ENCODE peak calls at places on chromosomes 16 and 17, in six cellular contexts. D, O, W, A, L and N are unnamed samples.

GRCh38 chr17:75631353-75631752 is 1.9 kb upstream of the SMIM5 start:
- DNase-seq in L (no peak), O (no peak), W (no peak), A (no peak), D (no peak), N (no peak)

GRCh38 chr17:79651751-79652150 is 40.9 kb upstream of the RBFOX3 start:
- DNase-seq in L (no peak), W (peak; percentile 13), D (no peak), A (no peak), O (peak; percentile 41), N (no peak)

GRCh38 chr16:56279132-56279531 is 87.8 kb downstream of the GNAO1 start:
- DNase-seq in W (no peak), A (peak; percentile 49), O (no peak), L (no peak), D (no peak), N (peak; percentile 19)

GRCh38 chr17:82019905-82020873 is 2.5 kb downstream of the CENPX start:
- DNase-seq in A (peak; percentile 79), O (peak; percentile 97), D (peak; percentile 47), L (peak; percentile 55), W (peak; percentile 76), N (peak; percentile 75)

GRCh38 chr16:2388875-2389433 is 40.3 kb upstream of the CCNF start:
- DNase-seq in A (no peak), D (no peak), L (no peak), O (no peak), W (peak; percentile 17), N (no peak)

GRCh38 chr16:78896280-78896679 is 704.3 kb downstream of the MAF start:
- DNase-seq in W (no peak), D (no peak), O (no peak), L (no peak), A (no peak), N (no peak)

GRCh38 chr16:1474796-1475551 is at the start of gene CLCN7:
- DNase-seq in L (peak; percentile 84), W (peak; percentile 93), D (peak; percentile 90), O (peak; percentile 94), A (peak; percentile 91), N (peak; percentile 85)

GRCh38 chr17:42791948-42792347 is 6.6 kb downstream of the COA3 start:
- DNase-seq in A (no peak), W (no peak), O (no peak), D (no peak), L (no peak), N (no peak)

GRCh38 chr17:79183221-79184158 is 108.9 kb downstream of the ENGASE start:
- DNase-seq in L (no peak), W (no peak), O (peak; percentile 94), A (peak; percentile 41), D (no peak), N (peak; percentile 29)

GRCh38 chr17:17729620-17730249 is 48.5 kb downstream of the RAI1 start:
- DNase-seq in L (peak; percentile 66), A (peak; percentile 70), D (no peak), O (peak; percentile 94), W (peak; percentile 61), N (peak; percentile 77)

GRCh38 chr16:49498241-49499017 is 124.8 kb downstream of the C16orf78 start:
- DNase-seq in A (no peak), L (no peak), W (no peak), D (no peak), O (no peak), N (no peak)

GRCh38 chr17:7636192-7636591 is 6.3 kb downstream of the SHBG start:
- DNase-seq in A (no peak), O (peak; percentile 52), D (no peak), W (no peak), L (no peak), N (no peak)

GRCh38 chr17:44049294-44050080 is 17.0 kb downstream of the LSM12 start:
- DNase-seq in O (no peak), L (no peak), A (no peak), W (no peak), D (no peak), N (no peak)

GRCh38 chr17:68356520-68356919 is 65.2 kb downstream of the ARSG start:
- DNase-seq in W (peak; percentile 23), L (peak; percentile 81), D (no peak), O (no peak), A (no peak), N (no peak)

GRCh38 chr16:66326995-66327513 is 39.4 kb upstream of the CDH5 start:
- DNase-seq in D (no peak), L (no peak), A (peak; percentile 62), W (peak; percentile 49), O (peak; percentile 67), N (peak; percentile 82)

GRCh38 chr17:37779554-37779953 is 34.7 kb upstream of the HNF1B start:
- DNase-seq in A (no peak), O (no peak), D (no peak), L (no peak), W (no peak), N (no peak)

GRCh38 chr17:30379303-30380105 is 777 bp downstream of the CPD start:
- DNase-seq in D (peak; percentile 25), A (no peak), W (peak; percentile 34), O (peak; percentile 77), L (peak; percentile 28), N (peak; percentile 32)

GRCh38 chr16:85612191-85612800 is 826 bp upstream of the GSE1 start:
- DNase-seq in D (peak; percentile 95), L (no peak), O (peak; percentile 84), W (peak; percentile 85), A (peak; percentile 91), N (peak; percentile 92)

GRCh38 chr17:33942414-33942813 is 312.7 kb upstream of the CCL2 start:
- DNase-seq in L (no peak), O (no peak), W (no peak), A (peak; percentile 17), D (no peak), N (no peak)

GRCh38 chr17:50267074-50267841 is 7.0 kb upstream of the TMEM92 start:
- DNase-seq in A (peak; percentile 42), W (peak; percentile 17), L (no peak), O (peak; percentile 59), D (no peak), N (no peak)

GRCh38 chr16:49586466-49586865 is 212.9 kb downstream of the C16orf78 start:
- DNase-seq in D (no peak), O (no peak), A (no peak), W (no peak), L (no peak), N (no peak)

GRCh38 chr16:27177031-27177774 is 26.1 kb upstream of the KDM8 start:
- DNase-seq in D (no peak), O (no peak), L (no peak), A (no peak), W (no peak), N (no peak)

GRCh38 chr17:81397314-81398169 is 2.3 kb downstream of the BAHCC1 start:
- DNase-seq in A (peak; percentile 84), O (peak; percentile 98), D (no peak), L (no peak), W (peak; percentile 56), N (peak; percentile 89)

DNA sequence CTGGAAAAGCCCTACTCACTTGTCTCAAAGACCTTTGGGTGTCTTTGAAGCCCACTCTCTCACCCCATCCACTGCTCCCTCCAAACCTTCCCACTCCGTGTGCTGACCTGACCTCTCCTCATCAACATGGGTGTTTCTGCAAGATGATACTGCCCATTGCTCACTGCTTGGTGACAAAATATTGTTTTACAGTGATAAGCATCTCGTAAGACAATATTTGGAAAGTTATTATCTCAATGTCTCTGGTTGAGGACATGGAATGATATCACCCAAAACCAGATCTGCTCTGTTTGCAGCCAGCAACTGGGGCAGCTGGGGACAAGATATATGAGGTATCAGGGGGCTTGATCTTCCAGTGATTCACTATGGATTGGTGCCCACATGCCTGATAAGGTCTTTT is 195.8 kb downstream of the SALL1 start:
- DNase-seq in D (no peak), L (no peak), W (no peak), A (no peak), O (no peak), N (no peak)
- H3K36me3 ChIP-seq in D (no peaks in the 10 kb centered on the region), L (no peaks in the 10 kb centered on the region), W (no peaks in the 10 kb centered on the region), A (no peaks in the 10 kb centered on the region), O (no peaks in the 10 kb centered on the region), N (no peaks in the 10 kb centered on the region)

GRCh38 chr16:23520500-23520899 is 10.2 kb upstream of the GGA2 start:
- DNase-seq in W (no peak), D (no peak), L (no peak), O (no peak), A (no peak), N (no peak)

GRCh38 chr16:23519282-23519681 is 9.0 kb upstream of the GGA2 start:
- DNase-seq in L (no peak), D (no peak), W (no peak), O (no peak), A (no peak), N (no peak)

GRCh38 chr16:23516366-23517137 is 6.3 kb upstream of the GGA2 start:
- DNase-seq in W (no peak), A (no peak), D (no peak), O (no peak), L (no peak), N (no peak)

GRCh38 chr16:23515881-23516280 is 5.6 kb upstream of the GGA2 start:
- DNase-seq in O (no peak), L (no peak), W (no peak), A (no peak), D (no peak), N (no peak)

DNA sequence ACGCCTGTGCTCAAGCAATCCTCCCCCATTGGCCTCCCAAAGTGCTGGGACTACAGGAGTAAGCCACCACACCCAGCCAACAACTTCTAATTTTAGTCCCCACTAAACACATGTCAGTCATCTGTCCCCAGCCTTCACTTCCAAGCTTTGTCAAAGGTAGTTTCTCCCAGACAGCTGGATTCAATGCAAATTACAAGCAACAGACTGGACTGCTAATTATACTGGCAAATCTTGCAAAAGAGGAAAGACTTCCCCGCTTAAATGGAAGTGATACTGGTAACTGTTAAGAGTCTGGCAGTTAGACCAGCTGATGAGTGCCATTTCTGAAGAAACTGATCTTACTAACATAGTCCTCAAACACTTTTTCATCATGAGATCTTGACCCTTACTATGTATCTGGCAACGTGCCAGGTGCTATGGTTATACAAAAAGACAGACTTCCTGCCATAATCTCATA is 8.2 kb upstream of the GGA2 start:
- DNase-seq in D (no peak), L (no peak), O (no peak), W (no peak), A (no peak), N (no peak)
- H3K4me1 ChIP-seq in D (no peaks in the 10 kb centered on the region), L (peaks cover 6% of the 10 kb centered on the region), O (no peaks in the 10 kb centered on the region), W (no peaks in the 10 kb centered on the region), A (no peaks in the 10 kb centered on the region), N (no peaks in the 10 kb centered on the region)

GRCh38 chr16:58337090-58337444 is 42.2 kb upstream of the PRSS54 start:
- DNase-seq in W (no peak), O (no peak), A (no peak), D (no peak), L (no peak), N (no peak)

GRCh38 chr16:58339452-58339938 is 44.7 kb upstream of the PRSS54 start:
- DNase-seq in D (peak; percentile 27), W (no peak), A (no peak), O (peak; percentile 83), L (no peak), N (peak; percentile 64)

GRCh38 chr16:58338205-58338604 is 43.4 kb upstream of the PRSS54 start:
- DNase-seq in O (no peak), W (no peak), A (no peak), D (no peak), L (no peak), N (no peak)

GRCh38 chr16:58333937-58334336 is 39.1 kb upstream of the PRSS54 start:
- DNase-seq in O (no peak), W (no peak), D (no peak), L (no peak), A (peak; percentile 33), N (peak; percentile 29)

GRCh38 chr16:58336332-58337089 is 41.7 kb upstream of the PRSS54 start:
- DNase-seq in W (peak; percentile 86), A (peak; percentile 84), O (peak; percentile 98), L (peak; percentile 82), D (peak; percentile 77), N (peak; percentile 89)
- H3K4me3 ChIP-seq in W (peak overlapping the region; percentile 7), A (no peak overlapping the region), O (no peak overlapping the region), L (no peak overlapping the region), D (no peak overlapping the region), N (no peak overlapping the region)

GRCh38 chr17:57341611-57342010 is 85.3 kb downstream of the MSI2 start:
- DNase-seq in A (no peak), L (no peak), D (no peak), O (no peak), W (no peak), N (no peak)
- H3K36me3 ChIP-seq in A (no peaks in the 10 kb centered on the region), L (no peaks in the 10 kb centered on the region), D (no peaks in the 10 kb centered on the region), O (no peaks in the 10 kb centered on the region), W (no peaks in the 10 kb centered on the region), N (peaks cover 1% of the 10 kb centered on the region)